ENCODE peak calls at places on chromosome 18, in six cellular contexts. B, L, A, D, F and O are unnamed samples.

GRCh38 chr18:3175195-3175758 is 44.5 kb downstream of the MYOM1 start:
- DNase-seq in B (no peak), L (no peak), A (no peak), D (no peak), F (no peak), O (no peak)

GRCh38 chr18:48468151-48468550 is 59.0 kb upstream of the ZBTB7C start:
- DNase-seq in B (no peak), L (no peak), A (no peak), D (no peak), F (no peak), O (no peak)

GRCh38 chr18:10783941-10784340 is 258.1 kb downstream of the NAPG start:
- DNase-seq in B (no peak), L (no peak), A (no peak), D (no peak), F (no peak), O (no peak)

GRCh38 chr18:78402440-78402839 is 577.2 kb upstream of the SALL3 start:
- DNase-seq in B (no peak), L (no peak), A (no peak), D (no peak), F (no peak), O (no peak)

GRCh38 chr18:8106603-8107002 is 502.6 kb upstream of the RAB12 start:
- DNase-seq in B (no peak), L (no peak), A (no peak), D (no peak), F (no peak), O (no peak)

GRCh38 chr18:59059140-59059539 is 80.5 kb upstream of the SEC11C start:
- DNase-seq in B (no peak), L (no peak), A (no peak), D (no peak), F (no peak), O (no peak)

GRCh38 chr18:76571689-76572088 is 76.6 kb upstream of the ZNF516 start:
- DNase-seq in B (no peak), L (no peak), A (no peak), D (no peak), F (no peak), O (no peak)

GRCh38 chr18:63297678-63298392 is 21.7 kb downstream of the BCL2 start:
- DNase-seq in B (no peak), L (no peak), A (no peak), D (no peak), F (no peak), O (no peak)

GRCh38 chr18:45688834-45689233 is 35.1 kb upstream of the SLC14A1 start:
- DNase-seq in B (peak), L (no peak), A (no peak), D (no peak), F (no peak), O (no peak)

GRCh38 chr18:46293699-46294300 is 189.6 kb downstream of the HAUS1 start:
- DNase-seq in B (no peak), L (peak), A (no peak), D (peak), F (no peak), O (no peak)

GRCh38 chr18:21163647-21164625 is 52.3 kb upstream of the ROCK1 start:
- DNase-seq in B (no peak), L (peak), A (no peak), D (no peak), F (no peak), O (no peak)

GRCh38 chr18:29196307-29196706 is 1019.4 kb upstream of the CDH2 start:
- DNase-seq in B (no peak), L (no peak), A (no peak), D (no peak), F (no peak), O (no peak)

GRCh38 chr18:69402219-69402989 is 1.7 kb downstream of the DOK6 start:
- DNase-seq in B (no peak), L (no peak), A (no peak), D (peak), F (no peak), O (no peak)

GRCh38 chr18:62436636-62437519 is 85.9 kb upstream of the ZCCHC2 start:
- DNase-seq in B (no peak), L (peak), A (no peak), D (no peak), F (no peak), O (no peak)

GRCh38 chr18:67509711-67510110 is 6.8 kb downstream of the DSEL start:
- DNase-seq in B (no peak), L (peak), A (no peak), D (no peak), F (no peak), O (no peak)

GRCh38 chr18:62250475-62250874 is 63.4 kb downstream of the RELCH start:
- DNase-seq in B (no peak), L (no peak), A (no peak), D (no peak), F (no peak), O (no peak)

GRCh38 chr18:13416208-13416607 is 197.6 kb downstream of the LDLRAD4 start:
- DNase-seq in B (no peak), L (no peak), A (no peak), D (no peak), F (no peak), O (no peak)

GRCh38 chr18:69659142-69659651 is 258.5 kb downstream of the DOK6 start:
- DNase-seq in B (no peak), L (no peak), A (no peak), D (no peak), F (no peak), O (no peak)

GRCh38 chr18:56823986-56824385 is 172.8 kb downstream of the WDR7 start:
- DNase-seq in B (no peak), L (peak), A (no peak), D (no peak), F (no peak), O (no peak)

GRCh38 chr18:28905509-28905908 is 728.6 kb upstream of the CDH2 start:
- DNase-seq in B (no peak), L (no peak), A (no peak), D (no peak), F (no peak), O (no peak)

GRCh38 chr18:79693561-79694205 is 14.1 kb downstream of the CTDP1 start:
- DNase-seq in B (no peak), L (no peak), A (no peak), D (peak), F (no peak), O (no peak)

GRCh38 chr18:68837665-68838390 is 39.9 kb downstream of the CCDC102B start:
- DNase-seq in B (no peak), L (no peak), A (no peak), D (no peak), F (no peak), O (no peak)

GRCh38 chr18:13256444-13257305 is 38.1 kb downstream of the LDLRAD4 start:
- DNase-seq in B (no peak), L (no peak), A (no peak), D (peak), F (no peak), O (no peak)

GRCh38 chr18:48955528-48956261 is 4.9 kb upstream of the SMAD7 start:
- DNase-seq in B (no peak), L (no peak), A (no peak), D (peak), F (no peak), O (peak)

GRCh38 chr18:54239091-54239490 is 14.6 kb upstream of the MBD2 start:
- DNase-seq in B (no peak), L (no peak), A (no peak), D (no peak), F (no peak), O (no peak)

GRCh38 chr18:7601936-7602335 is 34.8 kb downstream of the PTPRM start:
- DNase-seq in B (no peak), L (no peak), A (no peak), D (no peak), F (no peak), O (no peak)

GRCh38 chr18:63887424-63887823 is at the start of gene SERPINB2:
- DNase-seq in B (no peak), L (no peak), A (no peak), D (no peak), F (no peak), O (no peak)

GRCh38 chr18:36411745-36412168 is 114.2 kb downstream of the FHOD3 start:
- DNase-seq in B (no peak), L (no peak), A (no peak), D (peak), F (no peak), O (peak)

GRCh38 chr18:33205777-33206176 is 234.7 kb downstream of the CCDC178 start:
- DNase-seq in B (no peak), L (no peak), A (no peak), D (no peak), F (no peak), O (no peak)

GRCh38 chr18:68705119-68705518 is 9.8 kb downstream of the TMX3 start:
- DNase-seq in B (no peak), L (no peak), A (no peak), D (no peak), F (no peak), O (no peak)

GRCh38 chr18:76759056-76759455 is 63.3 kb upstream of the ZNF236 start:
- DNase-seq in B (no peak), L (no peak), A (no peak), D (no peak), F (no peak), O (no peak)

GRCh38 chr18:55515946-55516710 is 71.9 kb downstream of the TCF4 start:
- DNase-seq in B (no peak), L (no peak), A (no peak), D (no peak), F (no peak), O (no peak)

GRCh38 chr18:48932822-48933510 is 17.8 kb downstream of the SMAD7 start:
- DNase-seq in B (no peak), L (no peak), A (no peak), D (no peak), F (no peak), O (peak)

GRCh38 chr18:73684651-73685050 is 463.0 kb downstream of the FBXO15 start:
- DNase-seq in B (no peak), L (no peak), A (no peak), D (no peak), F (no peak), O (no peak)

GRCh38 chr18:3248062-3248669 is 565 bp downstream of the MYL12A start:
- DNase-seq in B (no peak), L (no peak), A (no peak), D (no peak), F (peak), O (peak)

GRCh38 chr18:55248497-55248896 is 289.2 kb upstream of the CCDC68 start:
- DNase-seq in B (no peak), L (no peak), A (no peak), D (no peak), F (no peak), O (no peak)

GRCh38 chr18:58256316-58257080 is 212.5 kb downstream of the NEDD4L start:
- DNase-seq in B (no peak), L (no peak), A (no peak), D (peak), F (no peak), O (no peak)

GRCh38 chr18:13381907-13382682 is 163.5 kb downstream of the LDLRAD4 start:
- DNase-seq in B (peak), L (peak), A (no peak), D (no peak), F (peak), O (peak)

GRCh38 chr18:31819106-31819924 is 58.6 kb upstream of the SLC25A52 start:
- DNase-seq in B (no peak), L (peak), A (no peak), D (peak), F (peak), O (peak)